ENCODE peak calls at places on chromosomes 5 and 9, in six cellular contexts. One of them, this sample, is unnamed.

GRCh38 chr5:109654455-109654854 is 35.3 kb upstream of the MAN2A1 start:
- DNase-seq in IMR-90: no peak
- DNase-seq in mesenchymal stem cell: no peak
- DNase-seq in trophoblast cell: no peak
- DNase-seq in neuronal stem cell: no peak
- DNase-seq in H9: no peak
- DNase-seq in this sample: no peak

GRCh38 chr5:154288145-154288544 is 97.6 kb downstream of the GALNT10 start:
- DNase-seq in mesenchymal stem cell: peak
- DNase-seq in trophoblast cell: no peak
- DNase-seq in neuronal stem cell: no peak
- DNase-seq in IMR-90: peak
- DNase-seq in H9: no peak
- DNase-seq in this sample: peak

GRCh38 chr5:171272996-171273970 is 35.8 kb upstream of the TLX3 start:
- DNase-seq in neuronal stem cell: peak
- DNase-seq in mesenchymal stem cell: peak
- DNase-seq in H9: peak
- DNase-seq in trophoblast cell: peak
- DNase-seq in IMR-90: peak
- DNase-seq in this sample: peak

GRCh38 chr5:145764325-145764724 is 70.8 kb downstream of the PRELID2 start:
- DNase-seq in IMR-90: peak
- DNase-seq in neuronal stem cell: no peak
- DNase-seq in trophoblast cell: no peak
- DNase-seq in H9: no peak
- DNase-seq in mesenchymal stem cell: no peak
- DNase-seq in this sample: no peak

GRCh38 chr5:137320056-137321045 is 178.8 kb downstream of the SPOCK1 start:
- DNase-seq in IMR-90: peak
- DNase-seq in trophoblast cell: peak
- DNase-seq in mesenchymal stem cell: peak
- DNase-seq in neuronal stem cell: peak
- DNase-seq in H9: peak
- DNase-seq in this sample: peak

GRCh38 chr5:80865547-80865946 is 94.6 kb upstream of the RASGRF2 start:
- DNase-seq in trophoblast cell: no peak
- DNase-seq in H9: no peak
- DNase-seq in IMR-90: peak
- DNase-seq in mesenchymal stem cell: no peak
- DNase-seq in neuronal stem cell: no peak
- DNase-seq in this sample: no peak

GRCh38 chr5:1324719-1325190 is 20.1 kb downstream of the CLPTM1L start:
- DNase-seq in neuronal stem cell: no peak
- DNase-seq in H9: peak
- DNase-seq in IMR-90: no peak
- DNase-seq in trophoblast cell: no peak
- DNase-seq in mesenchymal stem cell: no peak
- DNase-seq in this sample: no peak

GRCh38 chr9:74821636-74822035 is 66.1 kb downstream of the TRPM6 start:
- DNase-seq in IMR-90: no peak
- DNase-seq in mesenchymal stem cell: no peak
- DNase-seq in H9: no peak
- DNase-seq in neuronal stem cell: no peak
- DNase-seq in trophoblast cell: no peak
- DNase-seq in this sample: no peak

GRCh38 chr9:126676685-126677143 is 63.0 kb downstream of the LMX1B start:
- DNase-seq in neuronal stem cell: peak
- DNase-seq in IMR-90: no peak
- DNase-seq in H9: peak
- DNase-seq in mesenchymal stem cell: no peak
- DNase-seq in trophoblast cell: no peak
- DNase-seq in this sample: peak

GRCh38 chr9:92614763-92615441 is 55.0 kb downstream of the IPPK start:
- DNase-seq in IMR-90: no peak
- DNase-seq in mesenchymal stem cell: no peak
- DNase-seq in H9: peak
- DNase-seq in trophoblast cell: no peak
- DNase-seq in neuronal stem cell: no peak
- DNase-seq in this sample: no peak

GRCh38 chr5:32422697-32423096 is 21.8 kb downstream of the ZFR start:
- DNase-seq in IMR-90: no peak
- DNase-seq in neuronal stem cell: no peak
- DNase-seq in mesenchymal stem cell: no peak
- DNase-seq in trophoblast cell: no peak
- DNase-seq in H9: no peak
- DNase-seq in this sample: no peak

GRCh38 chr5:32419791-32420190 is 24.7 kb downstream of the ZFR start:
- DNase-seq in IMR-90: no peak
- DNase-seq in trophoblast cell: peak
- DNase-seq in H9: no peak
- DNase-seq in neuronal stem cell: no peak
- DNase-seq in mesenchymal stem cell: no peak
- DNase-seq in this sample: no peak

GRCh38 chr5:32421075-32421474 is 23.5 kb downstream of the ZFR start:
- DNase-seq in IMR-90: no peak
- DNase-seq in H9: no peak
- DNase-seq in neuronal stem cell: no peak
- DNase-seq in trophoblast cell: no peak
- DNase-seq in mesenchymal stem cell: no peak
- DNase-seq in this sample: no peak

GRCh38 chr5:32420506-32420905 is 24.0 kb downstream of the ZFR start:
- DNase-seq in mesenchymal stem cell: peak
- DNase-seq in H9: no peak
- DNase-seq in IMR-90: peak
- DNase-seq in neuronal stem cell: no peak
- DNase-seq in trophoblast cell: peak
- DNase-seq in this sample: no peak
- H4K8ac ChIP-seq in mesenchymal stem cell: no peak
- H4K8ac ChIP-seq in H9: no peak
- H4K8ac ChIP-seq in IMR-90: no peak
- H4K8ac ChIP-seq in neuronal stem cell: no peak
- H4K8ac ChIP-seq in trophoblast cell: no peak
- H4K8ac ChIP-seq in this sample: no peak

DNA sequence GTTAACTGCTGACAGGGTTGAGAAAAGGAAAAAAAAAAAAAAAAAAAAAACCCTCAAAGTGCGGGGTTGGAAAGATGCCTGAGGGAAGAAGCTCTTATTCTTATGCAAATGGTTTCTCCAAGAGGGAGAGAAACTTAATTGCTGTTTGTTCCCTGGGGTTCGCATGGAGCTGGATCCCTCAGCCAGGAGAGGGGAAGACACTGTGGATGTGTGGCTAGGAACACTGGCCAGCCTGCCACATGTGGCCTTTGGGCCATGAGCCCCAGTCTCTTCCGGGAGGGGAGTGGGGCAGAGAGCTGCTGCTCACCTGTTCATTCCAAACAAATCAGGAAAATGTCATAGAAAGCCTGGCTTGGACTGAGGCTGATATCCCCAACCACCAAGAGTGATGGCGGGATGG is 9.4 kb upstream of the SCGB3A2 start:
- DNase-seq in trophoblast cell: no peak
- DNase-seq in mesenchymal stem cell: no peak
- DNase-seq in H9: peak
- DNase-seq in neuronal stem cell: no peak
- DNase-seq in IMR-90: no peak
- DNase-seq in this sample: peak
- H2BK120ac ChIP-seq in trophoblast cell: no peak
- H2BK120ac ChIP-seq in mesenchymal stem cell: no peak
- H2BK120ac ChIP-seq in H9: no peak
- H2BK120ac ChIP-seq in neuronal stem cell: no peak
- H2BK120ac ChIP-seq in IMR-90: no peak
- H2BK120ac ChIP-seq in this sample: peak

GRCh38 chr9:6708732-6709131 is 49.0 kb upstream of the KDM4C start:
- DNase-seq in H9: no peak
- DNase-seq in neuronal stem cell: no peak
- DNase-seq in trophoblast cell: no peak
- DNase-seq in mesenchymal stem cell: no peak
- DNase-seq in IMR-90: no peak
- DNase-seq in this sample: peak

GRCh38 chr9:6703898-6704639 is 53.7 kb upstream of the KDM4C start:
- DNase-seq in IMR-90: peak
- DNase-seq in mesenchymal stem cell: peak
- DNase-seq in H9: peak
- DNase-seq in trophoblast cell: peak
- DNase-seq in neuronal stem cell: peak
- DNase-seq in this sample: peak
- H4K8ac ChIP-seq in IMR-90: peak
- H4K8ac ChIP-seq in mesenchymal stem cell: peak
- H4K8ac ChIP-seq in H9: no peak
- H4K8ac ChIP-seq in trophoblast cell: peak
- H4K8ac ChIP-seq in neuronal stem cell: no peak
- H4K8ac ChIP-seq in this sample: no peak

GRCh38 chr5:44935871-44936270 is 127.1 kb downstream of the MRPS30 start:
- DNase-seq in H9: no peak
- DNase-seq in mesenchymal stem cell: no peak
- DNase-seq in trophoblast cell: no peak
- DNase-seq in neuronal stem cell: no peak
- DNase-seq in IMR-90: no peak
- DNase-seq in this sample: no peak
- H2BK120ac ChIP-seq in H9: no peak
- H2BK120ac ChIP-seq in mesenchymal stem cell: no peak
- H2BK120ac ChIP-seq in trophoblast cell: no peak
- H2BK120ac ChIP-seq in neuronal stem cell: no peak
- H2BK120ac ChIP-seq in IMR-90: no peak
- H2BK120ac ChIP-seq in this sample: no peak

DNA sequence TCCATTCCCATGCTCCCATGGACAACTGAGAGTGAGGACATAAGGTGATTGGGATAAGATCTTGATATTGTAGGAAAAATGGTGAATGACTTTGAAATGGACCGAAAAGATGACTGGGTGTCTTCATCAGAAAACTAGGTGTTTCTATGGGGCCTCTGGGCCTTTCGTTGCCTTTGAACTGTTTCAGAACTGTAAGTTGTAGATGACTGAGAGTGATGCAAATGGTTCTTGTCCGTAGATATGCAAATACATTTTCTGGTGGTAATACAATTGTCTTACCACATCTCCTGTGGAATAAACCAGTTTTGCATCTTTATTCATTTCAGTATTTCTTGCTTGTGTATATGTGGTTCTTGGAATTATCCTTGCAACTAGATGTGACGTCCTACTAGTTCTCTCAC is 16.0 kb upstream of the TEX48 start:
- DNase-seq in H9: no peak
- DNase-seq in neuronal stem cell: no peak
- DNase-seq in IMR-90: no peak
- DNase-seq in trophoblast cell: no peak
- DNase-seq in mesenchymal stem cell: no peak
- DNase-seq in this sample: no peak
- H4K8ac ChIP-seq in H9: no peak
- H4K8ac ChIP-seq in neuronal stem cell: no peak
- H4K8ac ChIP-seq in IMR-90: no peak
- H4K8ac ChIP-seq in trophoblast cell: no peak
- H4K8ac ChIP-seq in mesenchymal stem cell: no peak
- H4K8ac ChIP-seq in this sample: no peak

DNA sequence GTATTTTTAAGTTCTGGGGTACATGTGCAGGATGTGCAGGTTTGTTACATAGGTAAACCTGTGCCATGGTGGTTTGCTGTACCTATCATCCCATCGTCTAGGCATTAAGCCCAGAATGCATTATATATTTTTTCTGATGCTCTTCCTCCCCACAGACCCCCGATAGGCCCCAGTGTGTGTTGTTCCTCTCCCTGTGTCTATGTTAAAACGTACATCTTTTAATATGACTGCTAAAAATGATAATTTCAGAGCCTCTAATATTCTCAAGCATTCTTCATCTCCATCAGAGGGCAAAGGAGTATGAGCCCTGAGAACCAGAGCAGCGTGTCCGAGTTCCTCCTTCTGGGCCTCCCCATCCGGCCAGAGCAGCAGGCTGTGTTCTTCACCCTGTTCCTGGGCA is at the start of gene OR1J2:
- DNase-seq in trophoblast cell: no peak
- DNase-seq in mesenchymal stem cell: no peak
- DNase-seq in H9: no peak
- DNase-seq in neuronal stem cell: no peak
- DNase-seq in IMR-90: no peak
- DNase-seq in this sample: no peak
- H2BK120ac ChIP-seq in trophoblast cell: no peak
- H2BK120ac ChIP-seq in mesenchymal stem cell: no peak
- H2BK120ac ChIP-seq in H9: no peak
- H2BK120ac ChIP-seq in neuronal stem cell: no peak
- H2BK120ac ChIP-seq in IMR-90: no peak
- H2BK120ac ChIP-seq in this sample: no peak

GRCh38 chr9:136994180-136994884 is 2.0 kb downstream of the CLIC3 start:
- DNase-seq in trophoblast cell: peak
- DNase-seq in neuronal stem cell: no peak
- DNase-seq in H9: no peak
- DNase-seq in mesenchymal stem cell: no peak
- DNase-seq in IMR-90: no peak
- DNase-seq in this sample: no peak

GRCh38 chr9:136994885-136995224 is 1.5 kb downstream of the CLIC3 start:
- DNase-seq in H9: no peak
- DNase-seq in neuronal stem cell: no peak
- DNase-seq in mesenchymal stem cell: no peak
- DNase-seq in IMR-90: no peak
- DNase-seq in trophoblast cell: peak
- DNase-seq in this sample: no peak

GRCh38 chr9:136995370-136995769 is 998 bp downstream of the CLIC3 start:
- DNase-seq in H9: no peak
- DNase-seq in mesenchymal stem cell: no peak
- DNase-seq in neuronal stem cell: no peak
- DNase-seq in IMR-90: no peak
- DNase-seq in trophoblast cell: no peak
- DNase-seq in this sample: no peak

GRCh38 chr9:136991993-136992818 is at the start of gene PAXX:
- DNase-seq in neuronal stem cell: peak
- DNase-seq in IMR-90: peak
- DNase-seq in mesenchymal stem cell: peak
- DNase-seq in trophoblast cell: peak
- DNase-seq in H9: peak
- DNase-seq in this sample: peak

GRCh38 chr9:136992819-136993369 is 672 bp downstream of the PAXX start:
- DNase-seq in mesenchymal stem cell: no peak
- DNase-seq in IMR-90: no peak
- DNase-seq in trophoblast cell: no peak
- DNase-seq in neuronal stem cell: no peak
- DNase-seq in H9: no peak
- DNase-seq in this sample: no peak
- H4K8ac ChIP-seq in mesenchymal stem cell: no peak
- H4K8ac ChIP-seq in IMR-90: no peak
- H4K8ac ChIP-seq in trophoblast cell: peak
- H4K8ac ChIP-seq in neuronal stem cell: no peak
- H4K8ac ChIP-seq in H9: no peak
- H4K8ac ChIP-seq in this sample: no peak

GRCh38 chr9:114370251-114370984 is 17.4 kb downstream of the AKNA start:
- DNase-seq in H9: peak
- DNase-seq in trophoblast cell: no peak
- DNase-seq in neuronal stem cell: no peak
- DNase-seq in IMR-90: no peak
- DNase-seq in mesenchymal stem cell: no peak
- DNase-seq in this sample: peak
- H2BK120ac ChIP-seq in H9: no peak
- H2BK120ac ChIP-seq in trophoblast cell: no peak
- H2BK120ac ChIP-seq in neuronal stem cell: no peak
- H2BK120ac ChIP-seq in IMR-90: no peak
- H2BK120ac ChIP-seq in mesenchymal stem cell: no peak
- H2BK120ac ChIP-seq in this sample: no peak

GRCh38 chr9:133417541-133418461 is at the start of gene REXO4:
- DNase-seq in neuronal stem cell: peak
- DNase-seq in mesenchymal stem cell: peak
- DNase-seq in IMR-90: peak
- DNase-seq in trophoblast cell: peak
- DNase-seq in H9: peak
- DNase-seq in this sample: peak
- H4K8ac ChIP-seq in neuronal stem cell: peak
- H4K8ac ChIP-seq in mesenchymal stem cell: peak
- H4K8ac ChIP-seq in IMR-90: peak
- H4K8ac ChIP-seq in trophoblast cell: peak
- H4K8ac ChIP-seq in H9: no peak
- H4K8ac ChIP-seq in this sample: no peak

This sample was measured in mesendoderm.